ENCODE peak calls at places on chromosomes 12 and 14, in six cellular contexts. D is cardiac muscle cell, G is testis, Q is pancreas, F is adrenal gland, T is endodermal cell. V is an unnamed sample. For H3K4me1, the result is how much of the 10 kb centered on the place peaks cover.

GRCh38 chr12:6867407-6868210 is at the start of gene TPI1:
- DNase-seq in Q (peak), T (peak), D (peak), G (peak), F (peak), V (peak)

GRCh38 chr14:54667764-54668163 is 100.8 kb downstream of the SAMD4A start:
- DNase-seq in Q (no peak), T (no peak), G (no peak), F (no peak), D (no peak), V (no peak)

GRCh38 chr12:105292705-105293104 is 37.8 kb upstream of the C12orf75 start:
- DNase-seq in F (no peak), Q (no peak), D (peak), T (no peak), G (no peak), V (no peak)

GRCh38 chr12:16359512-16360491 is 12.4 kb downstream of the MGST1 start:
- DNase-seq in F (peak), Q (peak), T (peak), D (peak), G (peak), V (peak)

GRCh38 chr12:124480469-124481256 is 86.7 kb downstream of the NCOR2 start:
- DNase-seq in G (peak), F (peak), T (no peak), D (peak), Q (peak), V (peak)

GRCh38 chr12:129401572-129401971 is 502.3 kb downstream of the TMEM132D start:
- DNase-seq in D (no peak), T (no peak), G (peak), Q (no peak), F (no peak), V (no peak)

GRCh38 chr14:46250113-46250703 is 401.4 kb downstream of the RPL10L start:
- DNase-seq in D (peak), Q (no peak), T (no peak), F (no peak), G (no peak), V (peak)

GRCh38 chr12:25376392-25376791 is 125.7 kb upstream of the KRAS start:
- DNase-seq in G (no peak), D (no peak), Q (no peak), F (no peak), T (no peak), V (no peak)

GRCh38 chr14:58082491-58083098 is 69.4 kb downstream of the ARMH4 start:
- DNase-seq in F (peak), Q (no peak), T (no peak), G (no peak), D (peak), V (peak)

GRCh38 chr12:24478254-24478653 is 470.6 kb downstream of the BCAT1 start:
- DNase-seq in D (no peak), G (no peak), T (no peak), F (no peak), Q (no peak), V (no peak)

GRCh38 chr12:388547-389137 is 478 bp downstream of the KDM5A start:
- DNase-seq in D (peak), G (peak), T (no peak), F (no peak), Q (no peak), V (peak)

GRCh38 chr12:119704065-119704747 is 36.3 kb downstream of the PRKAB1 start:
- DNase-seq in G (no peak), D (no peak), T (no peak), Q (no peak), F (peak), V (no peak)

GRCh38 chr14:58283730-58284129 is 14.6 kb upstream of the ARID4A start:
- DNase-seq in D (no peak), T (no peak), G (no peak), Q (no peak), F (no peak), V (no peak)

GRCh38 chr12:59452259-59452658 is 143.6 kb upstream of the SLC16A7 start:
- DNase-seq in Q (no peak), G (no peak), T (no peak), F (no peak), D (peak), V (no peak)

GRCh38 chr14:99716850-99717681 is 33.0 kb downstream of the CYP46A1 start:
- DNase-seq in G (no peak), Q (no peak), T (peak), D (no peak), F (no peak), V (peak)

GRCh38 chr12:21451529-21451928 is 14.1 kb downstream of the PYROXD1 start:
- DNase-seq in T (no peak), D (peak), G (no peak), Q (no peak), F (no peak), V (no peak)

GRCh38 chr14:92105073-92105844 is 1.1 kb downstream of the ATXN3 start:
- DNase-seq in T (no peak), F (no peak), D (peak), Q (no peak), G (no peak), V (no peak)
- H3K4me1 ChIP-seq in T (under half), F (under half), D (under half), Q (under half), G (under half), V (under half)

GRCh38 chr14:91327661-91328312 is 83.3 kb upstream of the GPR68 start:
- DNase-seq in Q (no peak), T (no peak), F (no peak), D (no peak), G (no peak), V (no peak)

GRCh38 chr14:91328313-91329050 is 84.0 kb upstream of the GPR68 start:
- DNase-seq in F (no peak), T (no peak), Q (no peak), G (no peak), D (no peak), V (no peak)

GRCh38 chr14:91325211-91325610 is 80.7 kb upstream of the GPR68 start:
- DNase-seq in D (no peak), F (no peak), G (no peak), T (no peak), Q (no peak), V (no peak)

GRCh38 chr14:91326514-91326832 is 82.0 kb upstream of the GPR68 start:
- DNase-seq in Q (no peak), F (no peak), G (no peak), T (no peak), D (no peak), V (no peak)

GRCh38 chr14:91327201-91327600 is 82.7 kb upstream of the GPR68 start:
- DNase-seq in T (no peak), F (no peak), D (no peak), Q (no peak), G (no peak), V (no peak)
- H3K4me1 ChIP-seq in T (under half), F (under half), D (under half), Q (under half), G (under half), V (under half)

GRCh38 chr12:54413284-54414190 is 5.5 kb downstream of the ITGA5 start:
- DNase-seq in T (peak), G (no peak), D (peak), F (no peak), Q (no peak), V (no peak)

GRCh38 chr12:54415223-54415929 is 3.7 kb downstream of the ITGA5 start:
- DNase-seq in D (no peak), F (no peak), G (no peak), T (peak), Q (no peak), V (no peak)

GRCh38 chr12:54412786-54413185 is 6.3 kb downstream of the ITGA5 start:
- DNase-seq in F (no peak), Q (no peak), D (no peak), T (peak), G (no peak), V (no peak)

GRCh38 chr12:54412348-54412747 is 6.7 kb downstream of the ITGA5 start:
- DNase-seq in F (no peak), G (no peak), Q (no peak), D (no peak), T (peak), V (no peak)

DNA sequence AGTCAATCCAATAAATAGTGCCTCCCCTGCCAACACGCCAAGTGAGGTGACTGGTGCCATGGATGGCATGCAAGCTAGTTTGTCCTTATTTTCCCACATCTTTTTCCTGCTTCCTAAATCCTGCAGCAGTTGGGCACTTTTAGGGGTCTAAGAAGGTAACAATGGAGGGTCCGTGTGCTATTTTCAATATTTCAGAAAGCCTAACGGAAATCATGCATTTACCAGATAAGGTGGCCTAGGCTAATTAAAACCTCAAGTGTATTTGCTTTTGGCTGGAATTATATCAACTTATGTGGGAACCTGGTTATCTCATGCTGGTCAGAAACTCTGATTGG is 4.9 kb downstream of the ITGA5 start:
- DNase-seq in Q (no peak), T (no peak), G (no peak), F (no peak), D (no peak), V (no peak)
- H3K4me1 ChIP-seq in Q (under half), T (under half), G (under half), F (half or more), D (under half), V (under half)

GRCh38 chr14:98167702-98168101 is 1104.3 kb downstream of the BCL11B start:
- DNase-seq in Q (no peak), D (no peak), T (no peak), F (no peak), G (no peak), V (no peak)
- H3K4me1 ChIP-seq in Q (under half), D (under half), T (under half), F (under half), G (under half), V (under half)

DNA sequence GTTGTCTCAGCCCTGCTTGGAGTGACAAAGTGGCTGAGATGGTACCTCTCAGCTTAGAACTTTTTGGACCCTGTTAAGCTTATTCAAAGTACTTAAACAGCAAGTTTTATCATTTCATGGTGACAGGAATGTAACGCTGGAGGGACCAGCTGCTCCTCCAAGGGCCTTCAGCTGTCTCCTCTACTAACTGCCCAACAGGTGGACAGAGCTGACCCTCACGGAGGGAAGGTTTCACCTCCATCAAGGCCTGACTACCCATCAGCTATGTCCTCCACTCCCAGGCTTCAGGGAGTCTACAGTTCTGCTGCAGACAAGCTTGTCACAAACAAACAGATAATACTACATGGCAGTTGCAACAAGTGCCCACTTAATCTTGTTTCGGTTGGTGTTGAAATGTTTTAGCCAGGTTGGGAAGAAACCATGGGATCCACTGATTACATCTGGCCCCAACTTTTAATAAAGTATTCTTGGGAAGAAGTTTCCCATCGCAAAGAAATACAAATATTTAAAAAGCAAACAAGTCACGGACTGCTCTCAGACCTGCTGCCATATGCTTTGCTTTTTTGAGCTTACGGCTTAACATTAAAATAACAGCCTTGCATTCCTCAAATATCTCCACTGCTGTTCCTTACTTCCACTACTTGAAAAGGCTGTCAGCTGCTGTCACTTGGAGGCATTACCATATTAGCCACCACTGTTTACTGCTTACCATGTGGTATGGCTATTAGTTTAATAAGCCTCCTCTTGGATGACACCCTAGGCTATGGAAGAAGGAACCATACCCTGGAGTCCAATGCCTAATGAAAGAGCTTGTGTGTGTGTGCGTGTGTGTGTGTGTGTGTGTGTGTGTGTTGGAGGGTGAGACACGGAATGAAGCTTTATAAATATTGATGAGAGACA is 174.9 kb downstream of the TTC7B start:
- DNase-seq in G (no peak), T (no peak), D (no peak), Q (no peak), F (no peak), V (no peak)
- H3K4me1 ChIP-seq in G (under half), T (under half), D (under half), Q (under half), F (under half), V (under half)